ENCODE peak calls at places on chromosomes 16 and 17, in seven cellular contexts. K, X, S, A, Y, B and Z are unnamed samples.

GRCh38 chr17:44601574-44602372 is 44.5 kb downstream of the FZD2 start:
- DNase-seq in Y (no peak), X (no peak), K (no peak), B (no peak), S (no peak), A (peak; percentile 60), Z (no peak)

GRCh38 chr17:73343739-73344454 is 32.1 kb upstream of the CDC42EP4 start:
- DNase-seq in B (no peak), K (no peak), S (no peak), A (no peak), Y (no peak), X (no peak), Z (peak; percentile 69)

GRCh38 chr16:82439678-82440293 is 187.0 kb upstream of the CDH13 start:
- DNase-seq in X (no peak), K (no peak), A (peak; percentile 4), S (no peak), B (no peak), Y (no peak), Z (peak; percentile 27)

GRCh38 chr16:69494993-69495392 is 70.6 kb downstream of the CYB5B start:
- DNase-seq in K (no peak), X (no peak), A (no peak), Y (peak; percentile 32), B (no peak), S (no peak), Z (no peak)

GRCh38 chr17:51857052-51857593 is 301.4 kb downstream of the CA10 start:
- DNase-seq in X (no peak), A (no peak), Y (no peak), K (no peak), B (no peak), S (no peak), Z (no peak)

GRCh38 chr16:82088483-82088882 is 53.4 kb downstream of the HSD17B2 start:
- DNase-seq in X (no peak), S (no peak), K (no peak), Y (no peak), A (no peak), B (no peak), Z (no peak)

GRCh38 chr16:85557083-85557975 is 55.8 kb upstream of the GSE1 start:
- DNase-seq in X (no peak), A (no peak), S (no peak), Y (peak; percentile 79), B (no peak), K (no peak), Z (no peak)

GRCh38 chr16:72149676-72150464 is 22.1 kb downstream of the PMFBP1 start:
- DNase-seq in A (no peak), S (no peak), X (no peak), K (no peak), B (no peak), Y (no peak), Z (no peak)

GRCh38 chr16:27547134-27547533 is 2.6 kb downstream of the GTF3C1 start:
- DNase-seq in K (no peak), B (peak; percentile 22), Y (no peak), X (no peak), S (peak; percentile 36), A (peak; percentile 79), Z (no peak)

GRCh38 chr16:3549906-3550305 is 27.3 kb downstream of the NLRC3 start:
- DNase-seq in S (no peak), B (no peak), A (no peak), X (no peak), Y (no peak), K (no peak), Z (no peak)

GRCh38 chr16:85422124-85422373 is 191.1 kb upstream of the GSE1 start:
- DNase-seq in B (no peak), S (no peak), K (no peak), Y (no peak), A (no peak), X (no peak), Z (peak; percentile 64)

GRCh38 chr16:7304257-7304656 is 28.4 kb upstream of the RBFOX1 start:
- DNase-seq in K (no peak), A (no peak), Y (no peak), X (no peak), S (no peak), B (no peak), Z (peak; percentile 21)

GRCh38 chr17:82517230-82517865 is 2.2 kb upstream of the FOXK2 start:
- DNase-seq in X (no peak), K (no peak), B (no peak), S (no peak), Y (no peak), A (no peak), Z (no peak)

GRCh38 chr17:31538080-31538762 is 146.7 kb downstream of the RAB11FIP4 start:
- DNase-seq in K (peak; percentile 60), Y (no peak), B (no peak), X (no peak), S (no peak), A (no peak), Z (no peak)
- TF ChIP-seq CTCF in K (no peak), Y (no peak), B (no peak), X (no peak), S (no peak), A (no peak), Z (no peak)

GRCh38 chr17:34313164-34313563 is 6.1 kb upstream of the CCL8 start:
- DNase-seq in X (no peak), K (no peak), Y (no peak), S (no peak), B (no peak), A (peak; percentile 39), Z (no peak)

GRCh38 chr17:34312080-34312479 is 7.2 kb upstream of the CCL8 start:
- DNase-seq in K (no peak), Y (no peak), A (peak; percentile 76), B (no peak), X (no peak), S (no peak), Z (no peak)

GRCh38 chr17:34318474-34318873 is 761 bp upstream of the CCL8 start:
- DNase-seq in X (no peak), A (no peak), S (no peak), Y (no peak), B (no peak), K (no peak), Z (peak; percentile 25)

GRCh38 chr17:34311291-34311690 is 7.9 kb upstream of the CCL8 start:
- DNase-seq in X (no peak), A (no peak), Y (no peak), K (no peak), S (no peak), B (no peak), Z (no peak)

GRCh38 chr17:34314279-34314678 is 5.0 kb upstream of the CCL8 start:
- DNase-seq in Y (peak; percentile 26), B (no peak), K (no peak), S (no peak), A (peak; percentile 52), X (no peak), Z (no peak)
- TF ChIP-seq CTCF in Y (no peak), B (no peak), K (no peak), S (no peak), A (no peak), X (no peak), Z (no peak)

GRCh38 chr17:50381920-50382319 is 8.9 kb downstream of the EME1 start:
- DNase-seq in X (no peak), B (no peak), Y (no peak), A (no peak), K (no peak), S (no peak), Z (no peak)

GRCh38 chr17:50382931-50383330 is 9.9 kb downstream of the EME1 start:
- DNase-seq in B (no peak), Y (no peak), S (no peak), X (no peak), K (no peak), A (no peak), Z (no peak)

GRCh38 chr17:50380369-50381259 is 7.6 kb downstream of the EME1 start:
- DNase-seq in B (no peak), X (no peak), A (no peak), K (no peak), Y (no peak), S (no peak), Z (no peak)

GRCh38 chr17:50379733-50380132 is 6.7 kb downstream of the EME1 start:
- DNase-seq in X (no peak), K (no peak), B (no peak), S (no peak), Y (no peak), A (no peak), Z (no peak)

DNA sequence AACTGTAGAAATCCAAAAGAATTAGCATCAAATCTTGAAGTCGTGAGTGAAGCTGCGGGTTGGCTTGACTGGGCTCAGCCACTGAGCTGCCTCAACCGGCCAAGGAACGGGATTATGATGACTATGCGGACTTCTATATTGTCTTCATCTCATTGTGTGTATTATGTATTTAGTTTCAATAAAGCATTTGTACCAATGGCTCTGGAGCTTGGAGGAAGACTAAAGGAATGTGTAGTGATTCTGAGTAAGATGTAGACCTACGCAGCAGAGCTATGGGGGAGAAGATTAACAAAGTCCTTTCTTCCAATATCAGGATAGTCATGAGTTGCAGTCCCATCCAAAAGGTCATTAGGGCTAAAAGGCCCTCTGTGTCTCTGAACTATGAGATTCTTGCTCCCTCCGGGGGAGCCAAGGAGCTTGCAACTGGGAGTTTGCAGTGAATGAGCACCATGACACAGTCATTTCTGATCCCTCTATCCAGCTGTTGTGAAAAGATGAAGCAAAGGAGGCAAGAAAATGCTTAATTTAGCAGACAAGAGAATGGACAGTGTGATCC is 8.3 kb downstream of the EME1 start:
- DNase-seq in X (no peak), A (no peak), B (no peak), S (no peak), K (no peak), Y (no peak), Z (no peak)
- TF ChIP-seq CTCF in X (no peak), A (no peak), B (no peak), S (no peak), K (no peak), Y (no peak), Z (no peak)

GRCh38 chr17:50112694-50113093 is 17.3 kb downstream of the SAMD14 start:
- DNase-seq in K (no peak), A (no peak), B (no peak), X (no peak), S (no peak), Y (no peak), Z (no peak)

GRCh38 chr17:50115744-50116143 is 14.2 kb downstream of the SAMD14 start:
- DNase-seq in Y (no peak), K (no peak), B (no peak), X (no peak), S (no peak), A (no peak), Z (no peak)

GRCh38 chr17:50113624-50114320 is 16.2 kb downstream of the SAMD14 start:
- DNase-seq in Y (no peak), K (no peak), A (no peak), B (no peak), X (no peak), S (no peak), Z (no peak)

GRCh38 chr17:50114401-50114800 is 15.6 kb downstream of the SAMD14 start:
- DNase-seq in X (no peak), A (no peak), S (no peak), B (no peak), K (no peak), Y (no peak), Z (no peak)

DNA sequence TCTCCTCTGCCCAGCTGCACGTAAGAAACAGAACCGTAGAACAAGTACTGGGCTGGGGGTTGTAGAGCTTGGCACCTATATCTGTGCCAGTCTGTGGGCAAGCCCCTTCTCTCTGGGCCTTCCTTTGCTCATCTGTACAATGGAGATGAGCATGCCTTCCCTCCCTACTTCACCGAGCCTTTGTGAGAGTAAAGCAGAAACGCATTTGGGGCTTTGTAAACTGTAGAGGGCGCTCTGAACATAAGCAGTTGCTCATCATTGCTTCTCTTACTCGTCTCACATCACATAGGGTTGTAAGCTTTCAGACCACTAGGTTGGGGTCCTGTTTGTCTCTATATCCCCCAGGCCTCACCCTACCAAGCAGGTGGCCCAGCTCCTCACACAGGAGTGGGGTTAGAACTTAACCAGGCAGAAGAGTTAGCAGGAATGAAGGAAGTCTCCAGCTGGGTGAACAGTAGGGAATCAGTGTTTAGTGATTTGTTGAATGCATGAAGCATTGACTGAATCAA is 15.1 kb downstream of the SAMD14 start:
- DNase-seq in A (peak; percentile 70), Y (peak; percentile 70), S (no peak), K (no peak), X (no peak), B (no peak), Z (no peak)
- TF ChIP-seq CTCF in A (peak; percentile 64), Y (peak; percentile 34), S (peak; percentile 76), K (peak; percentile 83), X (no peak), B (no peak), Z (peak; percentile 40)